ENCODE peak calls at places on chromosome 13, in five cellular contexts. P is A549; R is effector CD4-positive, alpha-beta T cell; M is NCI-H2081; T is fibroblast of lung. N is an unnamed sample.

GRCh38 chr13:92510416-92510815 is 716.2 kb upstream of the GPC6 start:
- DNase-seq in P (no peak), R (no peak), M (no peak), T (peak), N (no peak)

GRCh38 chr13:35978607-35979316 is 152.4 kb downstream of the DCLK1 start:
- DNase-seq in P (peak), R (no peak), M (peak), T (peak), N (peak)

GRCh38 chr13:32125221-32125621 is 93.6 kb downstream of the FRY start:
- DNase-seq in P (no peak), R (no peak), M (no peak), T (peak), N (no peak)

GRCh38 chr13:114112231-114112825 is 20.1 kb downstream of the RASA3 start:
- DNase-seq in P (no peak), R (no peak), M (no peak), T (peak), N (no peak)

GRCh38 chr13:101301053-101301452 is 115.3 kb downstream of the NALCN start:
- DNase-seq in P (no peak), R (no peak), M (no peak), T (no peak), N (no peak)

GRCh38 chr13:46603165-46603603 is 50.2 kb downstream of the LRCH1 start:
- DNase-seq in P (peak), R (no peak), M (no peak), T (no peak), N (no peak)

GRCh38 chr13:113737803-113738202 is 21.2 kb upstream of the TMEM255B start:
- DNase-seq in P (no peak), R (no peak), M (no peak), T (no peak), N (no peak)

GRCh38 chr13:99367106-99367616 is 60.0 kb upstream of the GPR183 start:
- DNase-seq in P (no peak), R (no peak), M (no peak), T (no peak), N (no peak)

GRCh38 chr13:23725922-23726321 is 155.7 kb downstream of the TNFRSF19 start:
- DNase-seq in P (no peak), R (no peak), M (no peak), T (peak), N (no peak)

N was measured in brain pericyte.